ENCODE peak calls at places on chromosomes 4 and X, in seven cellular contexts. X, M, E, L, K, O and P are unnamed samples. For H3K27me3, the result is how much of the 10 kb centered on the place peaks cover.

GRCh38 chr4:53767503-53767902 is 176.2 kb upstream of the LNX1 start:
- DNase-seq in X (no peak), M (no peak), E (no peak), L (no peak), K (no peak), O (no peak), P (no peak)

GRCh38 chrX:14095702-14096101 is 66.0 kb upstream of the GEMIN8 start:
- DNase-seq in X (peak), M (peak), E (peak), L (peak), K (peak), O (peak), P (peak)

GRCh38 chr4:47972181-47972580 is 44.3 kb downstream of the CNGA1 start:
- DNase-seq in X (no peak), M (no peak), E (no peak), L (no peak), K (no peak), O (no peak), P (no peak)

GRCh38 chr4:184062769-184063168 is 154.9 kb downstream of the ENPP6 start:
- DNase-seq in X (no peak), M (no peak), E (no peak), L (no peak), K (no peak), O (no peak), P (no peak)

GRCh38 chr4:121711263-121712000 is 14.7 kb upstream of the ANXA5 start:
- DNase-seq in X (peak), M (peak), E (peak), L (peak), K (peak), O (peak), P (peak)

GRCh38 chr4:42673084-42673429 is 16.2 kb upstream of the ATP8A1 start:
- DNase-seq in X (no peak), M (no peak), E (peak), L (peak), K (no peak), O (no peak), P (no peak)

GRCh38 chr4:183747931-183748664 is 89.0 kb downstream of the TRAPPC11 start:
- DNase-seq in X (peak), M (no peak), E (peak), L (no peak), K (no peak), O (no peak), P (no peak)

GRCh38 chrX:10989386-10989785 is 121.7 kb upstream of the HCCS start:
- DNase-seq in X (no peak), M (no peak), E (peak), L (no peak), K (peak), O (no peak), P (no peak)

GRCh38 chrX:155231163-155231562 is 14.9 kb downstream of the VBP1 start:
- DNase-seq in X (no peak), M (no peak), E (no peak), L (no peak), K (no peak), O (no peak), P (no peak)

GRCh38 chrX:41921492-41922124 is 1.7 kb downstream of the CASK start:
- DNase-seq in X (peak), M (no peak), E (no peak), L (no peak), K (no peak), O (no peak), P (no peak)

GRCh38 chrX:45623266-45623665 is 422.6 kb upstream of the DIPK2B start:
- DNase-seq in X (peak), M (no peak), E (no peak), L (no peak), K (no peak), O (no peak), P (no peak)

GRCh38 chr4:8356856-8357255 is 83.7 kb downstream of the ACOX3 start:
- DNase-seq in X (no peak), M (no peak), E (no peak), L (no peak), K (peak), O (peak), P (peak)

GRCh38 chrX:93673056-93673868 is at the start of gene NAP1L3:
- DNase-seq in X (peak), M (peak), E (peak), L (peak), K (peak), O (peak), P (no peak)

GRCh38 chr4:19230906-19231305 is 1020.8 kb upstream of the SLIT2 start:
- DNase-seq in X (no peak), M (no peak), E (no peak), L (no peak), K (no peak), O (no peak), P (no peak)

GRCh38 chrX:57267308-57267707 is 19.2 kb upstream of the FAAH2 start:
- DNase-seq in X (no peak), M (no peak), E (no peak), L (no peak), K (no peak), O (no peak), P (no peak)

GRCh38 chrX:105845661-105846060 is 23.3 kb downstream of the NRK start:
- DNase-seq in X (no peak), M (no peak), E (no peak), L (no peak), K (peak), O (peak), P (no peak)

GRCh38 chr4:107243141-107243779 is 207.1 kb upstream of the DKK2 start:
- DNase-seq in X (no peak), M (no peak), E (no peak), L (no peak), K (no peak), O (no peak), P (no peak)

GRCh38 chrX:39984191-39984956 is 113.4 kb downstream of the BCOR start:
- DNase-seq in X (peak), M (peak), E (no peak), L (no peak), K (no peak), O (no peak), P (peak)

GRCh38 chr4:7210818-7211217 is 18.5 kb downstream of the SORCS2 start:
- DNase-seq in X (peak), M (no peak), E (no peak), L (no peak), K (no peak), O (no peak), P (no peak)

GRCh38 chr4:156676116-156676851 is 295.3 kb downstream of the PDGFC start:
- DNase-seq in X (no peak), M (no peak), E (no peak), L (no peak), K (no peak), O (no peak), P (no peak)

GRCh38 chrX:18895157-18895952 is 88.6 kb downstream of the PHKA2 start:
- DNase-seq in X (peak), M (no peak), E (no peak), L (peak), K (no peak), O (peak), P (peak)

GRCh38 chr4:53313510-53313909 is 52.4 kb downstream of the SCFD2 start:
- DNase-seq in X (peak), M (no peak), E (peak), L (no peak), K (peak), O (peak), P (peak)

GRCh38 chrX:153438522-153438921 is 7.3 kb downstream of the TREX2 start:
- DNase-seq in X (peak), M (no peak), E (peak), L (no peak), K (no peak), O (no peak), P (peak)
- TF ChIP-seq CTCF in X (no peak), M (no peak), E (peak), L (peak), K (peak), O (peak), P (peak)

DNA sequence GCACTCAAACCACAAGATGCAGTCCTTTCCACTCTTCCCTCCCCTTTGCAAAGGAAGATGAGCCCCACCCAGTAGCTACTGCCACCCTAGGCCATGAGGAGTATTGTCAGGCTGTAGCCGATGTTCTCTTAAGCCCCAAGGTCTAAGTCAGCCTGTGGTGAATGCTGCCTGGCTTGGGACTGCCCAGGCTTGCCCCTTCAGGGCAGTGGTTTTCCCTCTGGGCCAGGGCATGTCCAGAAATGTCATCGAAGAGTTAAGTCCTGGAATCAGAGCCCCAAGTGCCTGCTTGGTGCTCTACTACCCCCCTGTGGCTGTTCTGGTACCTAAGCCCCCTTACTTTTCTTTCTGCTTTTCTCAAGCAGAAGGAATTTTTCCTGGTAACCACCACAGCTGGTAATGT is 11.8 kb upstream of the PGK1 start:
- DNase-seq in X (peak), M (no peak), E (peak), L (no peak), K (peak), O (peak), P (peak)
- H3K27me3 ChIP-seq in X (under half), M (under half), E (under half), L (under half), K (under half), O (under half), P (under half)

GRCh38 chr4:21768349-21769310 is 179.9 kb downstream of the KCNIP4 start:
- DNase-seq in X (peak), M (no peak), E (peak), L (peak), K (no peak), O (no peak), P (no peak)
- TF ChIP-seq CTCF in X (peak), M (no peak), E (peak), L (peak), K (peak), O (peak), P (peak)

GRCh38 chr4:133154725-133155124 is 5.6 kb downstream of the PCDH10 start:
- DNase-seq in X (peak), M (no peak), E (peak), L (no peak), K (peak), O (no peak), P (peak)

GRCh38 chr4:133151681-133152329 is 2.7 kb downstream of the PCDH10 start:
- DNase-seq in X (no peak), M (peak), E (peak), L (no peak), K (peak), O (peak), P (peak)

GRCh38 chr4:133151301-133151680 is 2.2 kb downstream of the PCDH10 start:
- DNase-seq in X (no peak), M (no peak), E (peak), L (no peak), K (peak), O (no peak), P (peak)

GRCh38 chr4:133152330-133152791 is 3.3 kb downstream of the PCDH10 start:
- DNase-seq in X (no peak), M (no peak), E (peak), L (no peak), K (peak), O (peak), P (no peak)

GRCh38 chr4:133152801-133153526 is 3.9 kb downstream of the PCDH10 start:
- DNase-seq in X (no peak), M (no peak), E (peak), L (no peak), K (peak), O (peak), P (no peak)
- H3K27me3 ChIP-seq in X (under half), M (under half), E (under half), L (half or more), K (under half), O (under half), P (under half)

GRCh38 chr4:77349796-77350195 is 192.8 kb downstream of the CCNG2 start:
- DNase-seq in X (no peak), M (no peak), E (no peak), L (no peak), K (no peak), O (no peak), P (no peak)
- TF ChIP-seq CTCF in X (no peak), M (no peak), E (no peak), L (no peak), K (no peak), O (no peak), P (no peak)

DNA sequence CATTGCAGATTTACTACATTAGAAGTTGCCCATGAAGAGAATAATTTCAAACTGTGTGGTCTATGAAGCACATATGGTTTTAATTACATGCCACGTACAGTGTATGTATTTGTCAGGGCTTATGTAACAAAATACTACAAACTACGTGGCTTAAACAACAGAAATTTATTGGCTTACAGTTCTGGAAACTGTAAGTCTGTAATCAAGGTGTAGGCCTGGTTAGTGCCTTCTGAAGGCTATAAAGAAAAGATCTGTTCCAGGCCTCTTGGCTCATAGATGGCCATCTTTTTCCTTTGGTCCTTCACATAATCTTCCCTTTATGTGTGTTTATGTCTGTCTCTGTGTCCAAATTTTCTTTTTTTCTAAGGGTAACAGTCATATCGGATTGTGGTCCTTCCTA is 1160.2 kb downstream of the FAM133A start:
- DNase-seq in X (no peak), M (no peak), E (no peak), L (no peak), K (no peak), O (no peak), P (no peak)
- H3K27me3 ChIP-seq in X (under half), M (under half), E (under half), L (under half), K (under half), O (under half), P (under half)